ENCODE peak calls at places on chromosomes 16 and 17, in nine cellular contexts. One of them, this sample, is unnamed.

GRCh38 chr17:60661489-60661888 is 16.2 kb upstream of the BCAS3 start:
- DNase-seq in A549: no peak
- DNase-seq in neural progenitor cell: no peak
- DNase-seq in fibroblast of lung: no peak
- DNase-seq in psoas muscle: no peak
- DNase-seq in mammary epithelial cell: no peak
- DNase-seq in endothelial cell of umbilical vein: no peak
- DNase-seq in kidney: no peak
- DNase-seq in adrenal gland: no peak
- DNase-seq in this sample: no peak

GRCh38 chr17:869567-870530 is 87.7 kb downstream of the MRM3 start:
- DNase-seq in A549: peak
- DNase-seq in neural progenitor cell: no peak
- DNase-seq in fibroblast of lung: peak
- DNase-seq in psoas muscle: peak
- DNase-seq in mammary epithelial cell: peak
- DNase-seq in endothelial cell of umbilical vein: no peak
- DNase-seq in kidney: no peak
- DNase-seq in adrenal gland: peak
- DNase-seq in this sample: no peak

GRCh38 chr17:6498798-6499540 is 54.7 kb downstream of the PIMREG start:
- DNase-seq in A549: no peak
- DNase-seq in neural progenitor cell: no peak
- DNase-seq in fibroblast of lung: no peak
- DNase-seq in psoas muscle: no peak
- DNase-seq in mammary epithelial cell: no peak
- DNase-seq in endothelial cell of umbilical vein: no peak
- DNase-seq in kidney: peak
- DNase-seq in adrenal gland: no peak
- DNase-seq in this sample: no peak

GRCh38 chr17:40130352-40131042 is 8.7 kb downstream of the MSL1 start:
- DNase-seq in A549: no peak
- DNase-seq in neural progenitor cell: no peak
- DNase-seq in fibroblast of lung: no peak
- DNase-seq in psoas muscle: no peak
- DNase-seq in mammary epithelial cell: no peak
- DNase-seq in endothelial cell of umbilical vein: no peak
- DNase-seq in kidney: no peak
- DNase-seq in adrenal gland: peak
- DNase-seq in this sample: no peak

GRCh38 chr16:61419771-61420170 is 616.5 kb downstream of the CDH8 start:
- DNase-seq in A549: no peak
- DNase-seq in neural progenitor cell: peak
- DNase-seq in fibroblast of lung: no peak
- DNase-seq in psoas muscle: no peak
- DNase-seq in mammary epithelial cell: no peak
- DNase-seq in endothelial cell of umbilical vein: no peak
- DNase-seq in kidney: no peak
- DNase-seq in adrenal gland: no peak
- DNase-seq in this sample: no peak

GRCh38 chr16:86680137-86680536 is 101.8 kb downstream of the FOXL1 start:
- DNase-seq in A549: no peak
- DNase-seq in neural progenitor cell: no peak
- DNase-seq in fibroblast of lung: peak
- DNase-seq in psoas muscle: no peak
- DNase-seq in mammary epithelial cell: peak
- DNase-seq in endothelial cell of umbilical vein: peak
- DNase-seq in kidney: no peak
- DNase-seq in adrenal gland: no peak
- DNase-seq in this sample: no peak

GRCh38 chr16:4693296-4693955 is at the start of gene NUDT16L1:
- DNase-seq in A549: peak
- DNase-seq in neural progenitor cell: peak
- DNase-seq in fibroblast of lung: peak
- DNase-seq in psoas muscle: peak
- DNase-seq in mammary epithelial cell: peak
- DNase-seq in endothelial cell of umbilical vein: peak
- DNase-seq in kidney: peak
- DNase-seq in adrenal gland: peak
- DNase-seq in this sample: peak

GRCh38 chr17:63258785-63259184 is 187.3 kb downstream of the CYB561 start:
- DNase-seq in A549: no peak
- DNase-seq in neural progenitor cell: no peak
- DNase-seq in fibroblast of lung: no peak
- DNase-seq in psoas muscle: no peak
- DNase-seq in mammary epithelial cell: no peak
- DNase-seq in endothelial cell of umbilical vein: no peak
- DNase-seq in kidney: no peak
- DNase-seq in adrenal gland: no peak
- DNase-seq in this sample: no peak

DNA sequence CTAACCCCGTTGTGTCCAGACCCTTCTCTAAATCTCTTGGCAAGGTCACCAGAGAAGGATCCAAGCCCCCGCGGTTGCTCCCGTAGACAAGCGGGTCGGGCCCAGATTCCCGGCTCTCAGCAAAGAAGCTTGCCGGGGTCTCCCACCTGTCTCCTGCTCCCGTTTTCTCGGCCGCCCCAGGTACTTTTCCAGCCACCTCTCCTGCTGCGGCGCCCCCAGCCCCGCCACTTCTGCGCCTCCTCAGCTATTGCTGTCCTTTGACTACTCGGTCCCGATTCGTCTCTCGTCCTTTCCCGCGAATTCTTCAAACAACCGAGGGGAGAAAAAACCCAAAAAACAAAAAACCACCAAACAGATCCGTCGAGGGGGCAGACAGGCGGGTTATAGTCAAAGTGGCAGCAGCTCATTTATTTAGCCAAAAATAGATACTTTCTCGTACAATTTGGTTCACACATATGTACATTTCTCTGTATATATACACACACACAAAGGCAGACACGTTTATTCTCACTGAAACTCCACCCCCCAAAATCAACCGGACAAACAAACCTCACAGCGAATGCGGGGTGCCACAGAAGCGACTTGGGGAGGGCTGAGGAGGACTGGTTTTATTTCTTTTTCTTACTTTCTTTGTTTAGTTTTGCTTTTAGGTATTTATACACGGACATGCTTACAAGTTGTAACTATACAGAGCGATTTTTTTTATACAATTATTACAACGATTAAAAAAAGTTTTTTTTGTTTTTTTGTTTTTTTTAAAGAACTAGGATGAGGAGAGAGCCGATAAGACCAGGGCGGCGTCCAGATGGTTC is 3.5 kb downstream of the IRX3 start:
- DNase-seq in A549: no peak
- DNase-seq in neural progenitor cell: peak
- DNase-seq in fibroblast of lung: no peak
- DNase-seq in psoas muscle: no peak
- DNase-seq in mammary epithelial cell: peak
- DNase-seq in endothelial cell of umbilical vein: no peak
- DNase-seq in kidney: peak
- DNase-seq in adrenal gland: no peak
- DNase-seq in this sample: no peak
- H3K4me3 ChIP-seq in A549: no peak
- H3K4me3 ChIP-seq in neural progenitor cell: peak
- H3K4me3 ChIP-seq in fibroblast of lung: no peak
- H3K4me3 ChIP-seq in psoas muscle: no peak
- H3K4me3 ChIP-seq in mammary epithelial cell: peak
- H3K4me3 ChIP-seq in endothelial cell of umbilical vein: no peak
- H3K4me3 ChIP-seq in kidney: peak
- H3K4me3 ChIP-seq in adrenal gland: no peak
- H3K4me3 ChIP-seq in this sample: no peak

GRCh38 chr16:19084879-19085278 is 17.5 kb downstream of the COQ7 start:
- DNase-seq in A549: no peak
- DNase-seq in neural progenitor cell: no peak
- DNase-seq in fibroblast of lung: no peak
- DNase-seq in psoas muscle: no peak
- DNase-seq in mammary epithelial cell: no peak
- DNase-seq in endothelial cell of umbilical vein: no peak
- DNase-seq in kidney: no peak
- DNase-seq in adrenal gland: no peak
- DNase-seq in this sample: no peak

GRCh38 chr16:19085679-19086200 is 18.3 kb downstream of the COQ7 start:
- DNase-seq in A549: no peak
- DNase-seq in neural progenitor cell: no peak
- DNase-seq in fibroblast of lung: peak
- DNase-seq in psoas muscle: no peak
- DNase-seq in mammary epithelial cell: no peak
- DNase-seq in endothelial cell of umbilical vein: peak
- DNase-seq in kidney: no peak
- DNase-seq in adrenal gland: peak
- DNase-seq in this sample: no peak

GRCh38 chr16:19084139-19084538 is 16.7 kb downstream of the COQ7 start:
- DNase-seq in A549: no peak
- DNase-seq in neural progenitor cell: no peak
- DNase-seq in fibroblast of lung: no peak
- DNase-seq in psoas muscle: no peak
- DNase-seq in mammary epithelial cell: no peak
- DNase-seq in endothelial cell of umbilical vein: no peak
- DNase-seq in kidney: no peak
- DNase-seq in adrenal gland: no peak
- DNase-seq in this sample: no peak

GRCh38 chr16:19088341-19088916 is 21.0 kb downstream of the COQ7 start:
- DNase-seq in A549: no peak
- DNase-seq in neural progenitor cell: no peak
- DNase-seq in fibroblast of lung: no peak
- DNase-seq in psoas muscle: no peak
- DNase-seq in mammary epithelial cell: no peak
- DNase-seq in endothelial cell of umbilical vein: peak
- DNase-seq in kidney: no peak
- DNase-seq in adrenal gland: no peak
- DNase-seq in this sample: no peak

DNA sequence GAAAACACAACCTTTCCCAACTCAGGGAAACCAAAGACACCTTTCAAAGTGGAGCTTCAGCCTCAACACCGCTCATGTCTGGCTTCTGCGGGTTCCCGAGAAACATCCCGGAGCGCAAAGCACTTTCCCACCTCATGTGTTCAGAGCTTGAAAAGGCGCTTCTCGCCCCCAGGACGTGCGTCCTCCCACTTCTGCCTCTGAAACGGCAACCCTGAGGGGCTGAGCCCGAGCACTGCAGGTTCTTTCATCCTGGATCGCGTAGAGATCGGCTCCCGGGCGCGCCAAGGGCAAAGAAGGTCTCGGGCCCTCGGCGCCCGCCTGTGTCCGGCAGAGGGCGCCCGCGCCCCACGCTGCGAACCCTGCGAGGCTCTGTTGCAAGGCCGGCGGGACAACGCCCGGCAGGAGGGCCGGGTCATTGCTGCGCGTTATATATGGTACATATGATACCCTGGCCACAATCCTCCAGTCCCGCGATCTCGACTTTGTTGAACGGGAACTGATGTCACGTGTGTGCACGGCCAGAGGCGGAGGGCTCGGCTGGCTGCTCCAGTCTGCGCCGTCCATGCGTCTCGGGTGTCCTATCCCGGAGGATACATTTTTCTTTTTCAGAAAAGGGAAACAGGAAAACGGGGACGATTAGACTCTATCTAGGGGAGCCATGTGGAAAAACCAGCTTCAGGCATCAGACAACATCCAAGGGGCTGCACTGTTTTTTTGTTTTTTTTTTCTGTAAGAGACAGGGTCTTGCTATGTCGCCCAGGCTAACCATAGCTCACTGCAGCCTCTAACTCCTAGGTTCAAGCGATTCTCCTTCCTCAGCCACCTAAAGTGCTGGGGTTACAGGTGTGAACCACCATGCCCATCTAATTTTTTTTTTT is 19.1 kb downstream of the COQ7 start:
- DNase-seq in A549: peak
- DNase-seq in neural progenitor cell: peak
- DNase-seq in fibroblast of lung: peak
- DNase-seq in psoas muscle: peak
- DNase-seq in mammary epithelial cell: peak
- DNase-seq in endothelial cell of umbilical vein: peak
- DNase-seq in kidney: peak
- DNase-seq in adrenal gland: peak
- DNase-seq in this sample: peak
- TF ChIP-seq CTCF in A549: peak
- TF ChIP-seq CTCF in neural progenitor cell: peak
- TF ChIP-seq CTCF in fibroblast of lung: peak
- TF ChIP-seq CTCF in psoas muscle: peak
- TF ChIP-seq CTCF in mammary epithelial cell: peak
- TF ChIP-seq CTCF in endothelial cell of umbilical vein: peak
- TF ChIP-seq CTCF in kidney: peak
- TF ChIP-seq CTCF in adrenal gland: peak
- TF ChIP-seq CTCF in this sample: peak

DNA sequence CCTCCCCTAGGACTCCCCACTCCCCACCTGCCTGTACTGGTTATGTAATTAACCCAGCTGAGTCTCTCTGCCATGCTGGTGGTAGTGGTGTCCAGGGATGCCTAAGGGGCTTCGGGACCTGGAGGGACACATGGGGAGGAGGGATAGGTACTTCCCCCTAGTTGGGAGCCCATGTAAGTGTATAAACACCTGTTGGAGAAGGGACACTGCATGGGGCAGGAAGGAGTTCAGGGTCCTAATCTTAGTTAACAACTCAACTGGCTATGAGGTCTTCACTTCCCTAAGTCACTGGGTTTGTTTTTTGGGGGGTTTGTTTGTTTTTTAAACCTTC is 1.3 kb downstream of the RASL10B start:
- DNase-seq in A549: no peak
- DNase-seq in neural progenitor cell: no peak
- DNase-seq in fibroblast of lung: no peak
- DNase-seq in psoas muscle: no peak
- DNase-seq in mammary epithelial cell: no peak
- DNase-seq in endothelial cell of umbilical vein: no peak
- DNase-seq in kidney: no peak
- DNase-seq in adrenal gland: no peak
- DNase-seq in this sample: no peak
- H3K4me3 ChIP-seq in A549: no peak
- H3K4me3 ChIP-seq in neural progenitor cell: peak
- H3K4me3 ChIP-seq in fibroblast of lung: no peak
- H3K4me3 ChIP-seq in psoas muscle: no peak
- H3K4me3 ChIP-seq in mammary epithelial cell: no peak
- H3K4me3 ChIP-seq in endothelial cell of umbilical vein: no peak
- H3K4me3 ChIP-seq in kidney: no peak
- H3K4me3 ChIP-seq in adrenal gland: no peak
- H3K4me3 ChIP-seq in this sample: no peak

GRCh38 chr17:71727292-71727691 is 393.5 kb upstream of the SOX9 start:
- DNase-seq in A549: no peak
- DNase-seq in neural progenitor cell: no peak
- DNase-seq in fibroblast of lung: no peak
- DNase-seq in psoas muscle: no peak
- DNase-seq in mammary epithelial cell: no peak
- DNase-seq in endothelial cell of umbilical vein: no peak
- DNase-seq in kidney: no peak
- DNase-seq in adrenal gland: no peak
- DNase-seq in this sample: no peak
- TF ChIP-seq CTCF in A549: no peak
- TF ChIP-seq CTCF in neural progenitor cell: no peak
- TF ChIP-seq CTCF in fibroblast of lung: no peak
- TF ChIP-seq CTCF in psoas muscle: no peak
- TF ChIP-seq CTCF in mammary epithelial cell: no peak
- TF ChIP-seq CTCF in endothelial cell of umbilical vein: no peak
- TF ChIP-seq CTCF in kidney: no peak
- TF ChIP-seq CTCF in adrenal gland: no peak
- TF ChIP-seq CTCF in this sample: no peak